ENCODE peak calls at places on chromosome 21, in nine cellular contexts. J is naive B cell; S is stimulated activated CD4-positive, alpha-beta T cell treated with anti-CD3 and anti-CD28 coated beads, Interleukin-2, amount 100 ng/mL, for 48 hours; D is neural progenitor cell; G is hypothalamus; T is HEK293T; K is GM10248; O is lower lobe of right lung; H is fibroblast of the aortic adventitia. U is an unnamed sample.
A peak's percentile ranks its signal among the peaks of the same experiment; 100 is the strongest.

GRCh38 chr21:29174607-29175013 is 44.2 kb downstream of the MAP3K7CL start:
- DNase-seq in J (no peak), S (no peak), D (no peak), G (no peak), T (no peak), K (no peak), O (no peak), H (peak; percentile 56), U (no peak)

GRCh38 chr21:29148535-29148934 is 18.1 kb downstream of the MAP3K7CL start:
- DNase-seq in J (no peak), S (no peak), D (no peak), G (no peak), T (no peak), K (no peak), O (no peak), H (peak; percentile 66), U (no peak)

GRCh38 chr21:23789864-23790263 is 1817.4 kb downstream of the MRPL39 start:
- DNase-seq in J (no peak), S (no peak), D (no peak), G (no peak), T (no peak), K (no peak), O (no peak), H (no peak), U (no peak)

GRCh38 chr21:36403713-36404112 is 18.5 kb downstream of the CHAF1B start:
- DNase-seq in J (no peak), S (no peak), D (no peak), G (no peak), T (no peak), K (no peak), O (no peak), H (no peak), U (peak; percentile 18)

GRCh38 chr21:43890042-43890441 is 25.0 kb downstream of the AGPAT3 start:
- DNase-seq in J (no peak), S (no peak), D (peak; percentile 34), G (no peak), T (no peak), K (no peak), O (no peak), H (no peak), U (no peak)

GRCh38 chr21:29277442-29277841 is 21.3 kb upstream of the BACH1 start:
- DNase-seq in J (no peak), S (no peak), D (no peak), G (no peak), T (no peak), K (no peak), O (no peak), H (no peak), U (no peak)

GRCh38 chr21:33199516-33200217 is 30.1 kb upstream of the IFNAR2 start:
- DNase-seq in J (peak; percentile 80), S (peak; percentile 72), D (peak; percentile 85), G (peak; percentile 50), T (peak; percentile 81), K (peak; percentile 73), O (no peak), H (peak; percentile 97), U (peak; percentile 93)

GRCh38 chr21:35136586-35137254 is 87.6 kb upstream of the RUNX1 start:
- DNase-seq in J (no peak), S (no peak), D (no peak), G (no peak), T (no peak), K (no peak), O (no peak), H (peak; percentile 75), U (no peak)

GRCh38 chr21:39061766-39062165 is 121.5 kb downstream of the PSMG1 start:
- DNase-seq in J (no peak), S (no peak), D (no peak), G (no peak), T (no peak), K (no peak), O (no peak), H (no peak), U (no peak)

GRCh38 chr21:35212393-35213127 is 163.5 kb upstream of the RUNX1 start:
- DNase-seq in J (no peak), S (no peak), D (no peak), G (no peak), T (no peak), K (no peak), O (no peak), H (no peak), U (no peak)

GRCh38 chr21:41407541-41408460 is 18.2 kb upstream of the MX1 start:
- DNase-seq in J (no peak), S (no peak), D (no peak), G (no peak), T (no peak), K (no peak), O (no peak), H (no peak), U (no peak)

GRCh38 chr21:38359090-38359489 is 102.3 kb downstream of the KCNJ15 start:
- DNase-seq in J (no peak), S (no peak), D (no peak), G (no peak), T (no peak), K (no peak), O (no peak), H (no peak), U (no peak)

GRCh38 chr21:36419241-36419640 is 34.0 kb downstream of the CHAF1B start:
- DNase-seq in J (no peak), S (no peak), D (no peak), G (no peak), T (no peak), K (no peak), O (no peak), H (no peak), U (no peak)

GRCh38 chr21:44892536-44893277 is 19.2 kb upstream of the PTTG1IP start:
- DNase-seq in J (peak; percentile 72), S (peak; percentile 81), D (peak; percentile 77), G (no peak), T (peak; percentile 82), K (peak; percentile 83), O (peak; percentile 81), H (peak; percentile 63), U (peak; percentile 43)

GRCh38 chr21:44454747-44455523 is at the start of gene LRRC3:
- DNase-seq in J (peak; percentile 75), S (peak; percentile 69), D (peak; percentile 99), G (no peak), T (peak; percentile 100), K (peak; percentile 90), O (peak; percentile 93), H (peak; percentile 56), U (peak; percentile 80)

U was measured in RKO.